ENCODE peak calls at places on chromosomes 16 and 17, in eight cellular contexts. A, E, C, Z, X, D, B and F are unnamed samples.

GRCh38 chr16:29975811-29976511 is 2.3 kb downstream of the TAOK2 start:
- DNase-seq in E (no peak), A (no peak), D (no peak), Z (no peak), B (no peak), X (no peak), C (no peak), F (no peak)

GRCh38 chr17:38896373-38896954 is 26.6 kb downstream of the LASP1 start:
- DNase-seq in E (no peak), D (no peak), A (no peak), Z (no peak), X (no peak), C (no peak), B (no peak), F (no peak)

GRCh38 chr17:80694085-80694991 is 149.7 kb downstream of the RPTOR start:
- DNase-seq in C (no peak), A (no peak), X (no peak), E (no peak), Z (peak), B (no peak), D (no peak), F (no peak)

GRCh38 chr16:3769013-3769412 is 51.7 kb upstream of the TRAP1 start:
- DNase-seq in Z (no peak), X (no peak), C (no peak), D (no peak), A (no peak), E (no peak), B (no peak), F (no peak)

GRCh38 chr17:39822051-39822450 is 42.1 kb downstream of the IKZF3 start:
- DNase-seq in E (no peak), C (no peak), D (no peak), A (no peak), B (no peak), Z (no peak), X (no peak), F (no peak)

GRCh38 chr17:64765191-64765889 is 103.2 kb upstream of the SMURF2 start:
- DNase-seq in X (no peak), Z (peak), A (no peak), E (no peak), B (no peak), C (no peak), D (no peak), F (no peak)

GRCh38 chr17:80122926-80123505 is 21.6 kb downstream of the GAA start:
- DNase-seq in D (no peak), X (no peak), C (no peak), Z (no peak), E (no peak), A (no peak), B (no peak), F (no peak)

GRCh38 chr17:1580979-1581676 is 18.5 kb upstream of the PITPNA start:
- DNase-seq in X (no peak), B (no peak), Z (no peak), E (no peak), D (no peak), C (no peak), A (no peak), F (no peak)

GRCh38 chr16:65658339-65659275 is 536.7 kb upstream of the CDH11 start:
- DNase-seq in Z (peak), C (no peak), E (no peak), B (no peak), A (no peak), X (no peak), D (peak), F (peak)

GRCh38 chr16:9119795-9120194 is 28.4 kb downstream of the HAPSTR1 start:
- DNase-seq in Z (no peak), X (no peak), D (peak), A (no peak), E (no peak), C (no peak), B (no peak), F (peak)
- TF ChIP-seq CTCF in Z (no peak), X (no peak), D (peak), A (no peak), E (no peak), C (no peak), B (no peak), F (no peak)

GRCh38 chr17:74493381-74493833 is 27.0 kb downstream of the CD300A start:
- DNase-seq in B (peak), E (peak), X (peak), C (peak), D (peak), A (peak), Z (peak), F (peak)
- TF ChIP-seq CTCF in B (peak), E (peak), X (peak), C (peak), D (peak), A (peak), Z (peak), F (peak)

DNA sequence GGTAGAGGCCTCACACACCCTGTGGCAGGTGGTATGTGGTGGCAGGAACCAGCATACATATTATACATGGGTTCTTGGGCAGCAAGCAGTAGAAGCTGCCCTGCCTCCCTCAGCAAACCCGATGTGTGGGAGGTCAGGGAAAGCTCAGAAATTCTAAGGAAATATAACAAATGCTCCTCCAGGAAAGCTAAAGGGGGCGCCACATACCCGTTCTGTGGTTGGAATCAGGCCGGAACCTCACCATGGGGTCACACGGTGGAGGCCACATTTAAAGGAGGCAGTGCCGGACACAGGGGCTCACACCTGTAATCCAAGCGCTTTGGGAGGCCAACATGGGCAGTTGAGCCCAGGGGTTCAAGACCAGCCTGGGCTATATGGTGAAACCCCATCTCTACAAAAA is 12.4 kb upstream of the KATNB1 start:
- DNase-seq in Z (no peak), D (peak), E (no peak), C (no peak), X (no peak), B (no peak), A (no peak), F (peak)
- TF ChIP-seq CTCF in Z (peak), D (peak), E (peak), C (no peak), X (peak), B (no peak), A (peak), F (no peak)

DNA sequence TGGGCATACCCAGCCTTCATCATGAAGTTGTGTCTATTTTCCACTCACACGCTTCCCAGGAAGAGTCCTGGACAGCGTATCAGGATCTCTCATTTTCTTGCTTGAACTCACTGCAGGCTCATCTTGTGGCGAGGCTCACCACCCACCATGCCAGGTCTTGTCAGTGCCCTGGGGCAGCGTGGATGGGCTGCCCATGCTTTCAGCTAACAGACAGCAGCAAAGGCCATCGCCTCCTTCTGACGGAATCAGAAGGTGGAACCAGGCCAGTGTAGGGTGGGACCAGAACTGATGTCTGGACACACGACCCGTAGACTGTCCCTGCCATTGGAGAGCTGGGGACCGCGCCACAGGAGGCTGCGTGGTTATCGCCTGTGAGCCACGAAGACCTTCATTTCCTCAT is 169.4 kb downstream of the FOXL1 start:
- DNase-seq in Z (no peak), B (no peak), C (no peak), D (no peak), A (no peak), X (no peak), E (no peak), F (no peak)
- TF ChIP-seq CTCF in Z (no peak), B (no peak), C (no peak), D (no peak), A (no peak), X (no peak), E (no peak), F (no peak)

DNA sequence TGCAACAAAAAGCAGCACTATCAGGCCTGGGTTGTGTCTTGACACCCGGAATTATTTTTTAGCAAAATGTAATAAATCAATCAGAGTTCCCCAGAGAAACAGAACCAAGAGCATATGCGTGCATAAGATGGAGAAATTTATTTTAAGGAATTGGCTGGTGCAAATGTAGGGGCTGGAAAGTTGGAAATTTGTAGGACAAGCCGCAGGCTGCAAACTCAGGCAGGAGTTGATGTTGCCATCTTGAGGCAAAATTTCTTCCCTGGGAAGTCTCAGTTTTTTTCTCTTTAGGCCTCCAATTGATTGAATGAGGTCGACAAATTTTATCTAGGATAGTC is 158.9 kb upstream of the FAM20A start:
- DNase-seq in Z (no peak), A (no peak), B (no peak), E (no peak), D (no peak), C (no peak), X (no peak), F (no peak)
- TF ChIP-seq CTCF in Z (no peak), A (peak), B (no peak), E (no peak), D (no peak), C (no peak), X (no peak), F (no peak)

GRCh38 chr16:73713817-73714495 is 582.7 kb upstream of the PSMD7 start:
- DNase-seq in C (no peak), D (peak), X (no peak), E (peak), Z (peak), B (no peak), A (peak), F (peak)
- TF ChIP-seq CTCF in C (no peak), D (peak), X (peak), E (peak), Z (peak), B (no peak), A (peak), F (peak)

GRCh38 chr17:69761767-69762321 is 313.2 kb upstream of the KCNJ16 start:
- DNase-seq in D (peak), B (no peak), A (peak), Z (peak), C (no peak), X (no peak), E (no peak), F (peak)
- TF ChIP-seq CTCF in D (no peak), B (no peak), A (no peak), Z (no peak), C (no peak), X (no peak), E (no peak), F (no peak)

GRCh38 chr16:88440686-88441405 is 12.2 kb upstream of the ZFPM1 start:
- DNase-seq in Z (no peak), C (no peak), E (no peak), D (no peak), X (no peak), A (no peak), B (no peak), F (no peak)

GRCh38 chr16:88441460-88441859 is 11.6 kb upstream of the ZFPM1 start:
- DNase-seq in B (no peak), E (no peak), D (no peak), X (no peak), A (no peak), Z (no peak), C (no peak), F (no peak)

GRCh38 chr16:88439706-88440105 is 13.4 kb upstream of the ZFPM1 start:
- DNase-seq in E (no peak), B (no peak), Z (no peak), X (no peak), A (no peak), D (no peak), C (no peak), F (no peak)

GRCh38 chr16:88439016-88439415 is 14.1 kb upstream of the ZFPM1 start:
- DNase-seq in X (no peak), C (no peak), A (no peak), E (no peak), B (no peak), Z (no peak), D (no peak), F (no peak)

GRCh38 chr16:88440111-88440510 is 13.0 kb upstream of the ZFPM1 start:
- DNase-seq in A (no peak), X (no peak), D (no peak), C (no peak), E (no peak), Z (no peak), B (no peak), F (no peak)
- TF ChIP-seq CTCF in A (no peak), X (no peak), D (no peak), C (no peak), E (no peak), Z (no peak), B (no peak), F (no peak)